ENCODE peak calls at places on chromosome 14, in eight cellular contexts. G is NCI-H1105, N is Calu3, R is Peyer's patch, I is T-helper 9 cell, D is lung, A is T-helper 2 cell, Y is NCI-H2081. C is an unnamed sample.
A peak's percentile ranks its signal among the peaks of the same experiment; 100 is the strongest.

GRCh38 chr14:75411194-75411552 is 16.6 kb upstream of the JDP2 start:
- DNase-seq in G (no peak), I (no peak), Y (peak; percentile 29), R (no peak), N (no peak), A (no peak), D (no peak), C (no peak)

GRCh38 chr14:103667671-103668070 is 38.7 kb downstream of the KLC1 start:
- DNase-seq in Y (no peak), I (no peak), D (no peak), R (no peak), N (no peak), G (no peak), A (no peak), C (no peak)

GRCh38 chr14:103014466-103015319 is 42.7 kb downstream of the CDC42BPB start:
- DNase-seq in G (no peak), A (no peak), N (no peak), I (no peak), D (no peak), Y (peak; percentile 85), R (peak; percentile 10), C (no peak)

GRCh38 chr14:20782280-20782890 is 1.3 kb downstream of the RNASE6 start:
- DNase-seq in R (peak; percentile 68), D (no peak), N (no peak), Y (no peak), I (no peak), A (no peak), G (no peak), C (no peak)

GRCh38 chr14:102015045-102015685 is 50.8 kb downstream of the DYNC1H1 start:
- DNase-seq in A (no peak), Y (no peak), R (no peak), D (no peak), G (no peak), N (no peak), I (no peak), C (no peak)

GRCh38 chr14:68934034-68934433 is 45.1 kb downstream of the ACTN1 start:
- DNase-seq in G (no peak), D (no peak), R (no peak), A (no peak), I (no peak), N (no peak), Y (no peak), C (no peak)

GRCh38 chr14:61765225-61765943 is 3.2 kb downstream of the SNAPC1 start:
- DNase-seq in G (no peak), N (no peak), A (no peak), R (no peak), Y (peak; percentile 90), D (no peak), I (no peak), C (peak; percentile 55)

GRCh38 chr14:105854600-105855245 is 328.3 kb downstream of the TMEM121 start:
- DNase-seq in I (no peak), G (no peak), A (peak; percentile 6), R (peak; percentile 43), D (no peak), N (no peak), Y (no peak), C (no peak)